ENCODE peak calls at places on chromosomes 2 and 18, in seven cellular contexts. One of them, this sample, is unnamed. For H3K36me3 and H3K4me1, the result is how much of the 10 kb centered on the place peaks cover.

GRCh38 chr2:231926180-231926741 is at the start of gene NPPC:
- DNase-seq in fibroblast of lung: peak
- DNase-seq in HCT116: no peak
- DNase-seq in IMR-90: peak
- DNase-seq in uterus: peak
- DNase-seq in cardiac muscle cell: peak
- DNase-seq in prostate gland: peak
- DNase-seq in this sample: peak

GRCh38 chr2:100193334-100193733 is 50.9 kb upstream of the AFF3 start:
- DNase-seq in fibroblast of lung: no peak
- DNase-seq in HCT116: no peak
- DNase-seq in IMR-90: no peak
- DNase-seq in uterus: no peak
- DNase-seq in cardiac muscle cell: no peak
- DNase-seq in prostate gland: no peak
- DNase-seq in this sample: no peak

GRCh38 chr2:157627594-157628281 is 926 bp downstream of the ACVR1C start:
- DNase-seq in fibroblast of lung: no peak
- DNase-seq in HCT116: no peak
- DNase-seq in IMR-90: peak
- DNase-seq in uterus: no peak
- DNase-seq in cardiac muscle cell: peak
- DNase-seq in prostate gland: no peak
- DNase-seq in this sample: peak

GRCh38 chr2:119488245-119489182 is 35.8 kb downstream of the SCTR start:
- DNase-seq in fibroblast of lung: no peak
- DNase-seq in HCT116: no peak
- DNase-seq in IMR-90: no peak
- DNase-seq in uterus: no peak
- DNase-seq in cardiac muscle cell: no peak
- DNase-seq in prostate gland: no peak
- DNase-seq in this sample: no peak

GRCh38 chr18:808086-808485 is 4.0 kb downstream of the YES1 start:
- DNase-seq in fibroblast of lung: peak
- DNase-seq in HCT116: no peak
- DNase-seq in IMR-90: peak
- DNase-seq in uterus: no peak
- DNase-seq in cardiac muscle cell: peak
- DNase-seq in prostate gland: no peak
- DNase-seq in this sample: peak

GRCh38 chr2:5190023-5190422 is 502.2 kb upstream of the SOX11 start:
- DNase-seq in fibroblast of lung: no peak
- DNase-seq in HCT116: no peak
- DNase-seq in IMR-90: no peak
- DNase-seq in uterus: no peak
- DNase-seq in cardiac muscle cell: no peak
- DNase-seq in prostate gland: no peak
- DNase-seq in this sample: no peak

GRCh38 chr18:2805970-2806943 is 40.5 kb upstream of the EMILIN2 start:
- DNase-seq in fibroblast of lung: peak
- DNase-seq in HCT116: no peak
- DNase-seq in IMR-90: peak
- DNase-seq in uterus: no peak
- DNase-seq in cardiac muscle cell: peak
- DNase-seq in prostate gland: no peak
- DNase-seq in this sample: no peak

GRCh38 chr2:45888167-45888566 is 236.7 kb downstream of the PRKCE start:
- DNase-seq in fibroblast of lung: peak
- DNase-seq in HCT116: no peak
- DNase-seq in IMR-90: peak
- DNase-seq in uterus: no peak
- DNase-seq in cardiac muscle cell: peak
- DNase-seq in prostate gland: no peak
- DNase-seq in this sample: no peak

GRCh38 chr2:102094917-102095316 is 47.6 kb upstream of the IL1R1 start:
- DNase-seq in fibroblast of lung: peak
- DNase-seq in HCT116: peak
- DNase-seq in IMR-90: peak
- DNase-seq in uterus: no peak
- DNase-seq in cardiac muscle cell: peak
- DNase-seq in prostate gland: no peak
- DNase-seq in this sample: peak

GRCh38 chr2:144995482-144995881 is 475.6 kb upstream of the ZEB2 start:
- DNase-seq in fibroblast of lung: peak
- DNase-seq in HCT116: no peak
- DNase-seq in IMR-90: no peak
- DNase-seq in uterus: no peak
- DNase-seq in cardiac muscle cell: peak
- DNase-seq in prostate gland: no peak
- DNase-seq in this sample: no peak

GRCh38 chr2:8827729-8828128 is 9.7 kb downstream of the KIDINS220 start:
- DNase-seq in fibroblast of lung: no peak
- DNase-seq in HCT116: no peak
- DNase-seq in IMR-90: no peak
- DNase-seq in uterus: no peak
- DNase-seq in cardiac muscle cell: no peak
- DNase-seq in prostate gland: no peak
- DNase-seq in this sample: no peak

GRCh38 chr2:24839729-24840128 is 46.5 kb downstream of the CENPO start:
- DNase-seq in fibroblast of lung: no peak
- DNase-seq in HCT116: no peak
- DNase-seq in IMR-90: no peak
- DNase-seq in uterus: no peak
- DNase-seq in cardiac muscle cell: no peak
- DNase-seq in prostate gland: no peak
- DNase-seq in this sample: no peak

GRCh38 chr2:24842081-24843050 is 49.1 kb downstream of the CENPO start:
- DNase-seq in fibroblast of lung: no peak
- DNase-seq in HCT116: no peak
- DNase-seq in IMR-90: no peak
- DNase-seq in uterus: no peak
- DNase-seq in cardiac muscle cell: no peak
- DNase-seq in prostate gland: no peak
- DNase-seq in this sample: no peak

GRCh38 chr2:24838541-24838940 is 45.3 kb downstream of the CENPO start:
- DNase-seq in fibroblast of lung: no peak
- DNase-seq in HCT116: no peak
- DNase-seq in IMR-90: no peak
- DNase-seq in uterus: no peak
- DNase-seq in cardiac muscle cell: no peak
- DNase-seq in prostate gland: no peak
- DNase-seq in this sample: no peak

GRCh38 chr2:24840962-24841945 is 48.0 kb downstream of the CENPO start:
- DNase-seq in fibroblast of lung: no peak
- DNase-seq in HCT116: no peak
- DNase-seq in IMR-90: no peak
- DNase-seq in uterus: no peak
- DNase-seq in cardiac muscle cell: no peak
- DNase-seq in prostate gland: no peak
- DNase-seq in this sample: no peak

GRCh38 chr2:24840164-24840869 is 47.1 kb downstream of the CENPO start:
- DNase-seq in fibroblast of lung: no peak
- DNase-seq in HCT116: no peak
- DNase-seq in IMR-90: no peak
- DNase-seq in uterus: no peak
- DNase-seq in cardiac muscle cell: no peak
- DNase-seq in prostate gland: no peak
- DNase-seq in this sample: no peak
- H3K36me3 ChIP-seq in fibroblast of lung: under half
- H3K36me3 ChIP-seq in HCT116: under half
- H3K36me3 ChIP-seq in IMR-90: under half
- H3K36me3 ChIP-seq in uterus: under half
- H3K36me3 ChIP-seq in cardiac muscle cell: under half
- H3K36me3 ChIP-seq in prostate gland: under half
- H3K36me3 ChIP-seq in this sample: under half

GRCh38 chr2:11748018-11748860 is 1.8 kb downstream of the LPIN1 start:
- DNase-seq in fibroblast of lung: no peak
- DNase-seq in HCT116: no peak
- DNase-seq in IMR-90: no peak
- DNase-seq in uterus: no peak
- DNase-seq in cardiac muscle cell: no peak
- DNase-seq in prostate gland: no peak
- DNase-seq in this sample: no peak
- H3K4me1 ChIP-seq in fibroblast of lung: under half
- H3K4me1 ChIP-seq in HCT116: half or more
- H3K4me1 ChIP-seq in IMR-90: under half
- H3K4me1 ChIP-seq in uterus: under half
- H3K4me1 ChIP-seq in cardiac muscle cell: half or more
- H3K4me1 ChIP-seq in prostate gland: under half
- H3K4me1 ChIP-seq in this sample: under half

GRCh38 chr18:36649205-36649604 is 179.6 kb downstream of the TPGS2 start:
- DNase-seq in fibroblast of lung: no peak
- DNase-seq in HCT116: no peak
- DNase-seq in IMR-90: no peak
- DNase-seq in uterus: no peak
- DNase-seq in cardiac muscle cell: no peak
- DNase-seq in prostate gland: no peak
- DNase-seq in this sample: no peak

GRCh38 chr18:36652503-36652902 is 176.3 kb downstream of the TPGS2 start:
- DNase-seq in fibroblast of lung: no peak
- DNase-seq in HCT116: no peak
- DNase-seq in IMR-90: no peak
- DNase-seq in uterus: no peak
- DNase-seq in cardiac muscle cell: no peak
- DNase-seq in prostate gland: no peak
- DNase-seq in this sample: no peak

GRCh38 chr18:36650906-36651305 is 177.9 kb downstream of the TPGS2 start:
- DNase-seq in fibroblast of lung: no peak
- DNase-seq in HCT116: no peak
- DNase-seq in IMR-90: no peak
- DNase-seq in uterus: no peak
- DNase-seq in cardiac muscle cell: no peak
- DNase-seq in prostate gland: no peak
- DNase-seq in this sample: no peak

GRCh38 chr18:36650206-36650605 is 178.6 kb downstream of the TPGS2 start:
- DNase-seq in fibroblast of lung: no peak
- DNase-seq in HCT116: no peak
- DNase-seq in IMR-90: no peak
- DNase-seq in uterus: no peak
- DNase-seq in cardiac muscle cell: no peak
- DNase-seq in prostate gland: no peak
- DNase-seq in this sample: no peak

DNA sequence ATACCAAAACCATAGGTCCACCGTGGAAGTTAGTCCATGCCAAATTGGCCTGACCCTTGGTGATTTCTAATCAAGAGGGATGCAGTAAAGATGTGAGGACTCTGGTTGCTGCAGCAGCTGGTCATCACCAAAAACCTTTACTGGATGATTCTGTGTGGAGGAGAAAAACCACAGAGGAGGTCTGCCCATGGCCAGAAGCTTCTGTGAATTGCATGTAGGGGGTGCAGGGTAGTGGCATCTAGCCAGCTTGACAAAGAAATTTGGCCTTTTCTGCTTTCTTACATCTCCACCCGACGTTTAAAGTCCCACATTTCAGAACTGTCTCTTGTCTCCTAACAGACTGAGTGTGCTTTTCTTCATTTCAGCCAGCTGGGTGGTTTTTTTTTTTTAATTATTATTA is 180.0 kb downstream of the TPGS2 start:
- DNase-seq in fibroblast of lung: no peak
- DNase-seq in HCT116: no peak
- DNase-seq in IMR-90: no peak
- DNase-seq in uterus: no peak
- DNase-seq in cardiac muscle cell: no peak
- DNase-seq in prostate gland: no peak
- DNase-seq in this sample: no peak
- H3K27ac ChIP-seq in fibroblast of lung: no peak
- H3K27ac ChIP-seq in HCT116: no peak
- H3K27ac ChIP-seq in IMR-90: no peak
- H3K27ac ChIP-seq in uterus: no peak
- H3K27ac ChIP-seq in cardiac muscle cell: no peak
- H3K27ac ChIP-seq in prostate gland: no peak
- H3K27ac ChIP-seq in this sample: no peak

GRCh38 chr18:76374330-76375281 is 120.4 kb downstream of the ZNF516 start:
- DNase-seq in fibroblast of lung: no peak
- DNase-seq in HCT116: no peak
- DNase-seq in IMR-90: no peak
- DNase-seq in uterus: peak
- DNase-seq in cardiac muscle cell: no peak
- DNase-seq in prostate gland: no peak
- DNase-seq in this sample: no peak
- H3K36me3 ChIP-seq in fibroblast of lung: under half
- H3K36me3 ChIP-seq in HCT116: under half
- H3K36me3 ChIP-seq in IMR-90: under half
- H3K36me3 ChIP-seq in uterus: under half
- H3K36me3 ChIP-seq in cardiac muscle cell: under half
- H3K36me3 ChIP-seq in prostate gland: under half
- H3K36me3 ChIP-seq in this sample: under half

DNA sequence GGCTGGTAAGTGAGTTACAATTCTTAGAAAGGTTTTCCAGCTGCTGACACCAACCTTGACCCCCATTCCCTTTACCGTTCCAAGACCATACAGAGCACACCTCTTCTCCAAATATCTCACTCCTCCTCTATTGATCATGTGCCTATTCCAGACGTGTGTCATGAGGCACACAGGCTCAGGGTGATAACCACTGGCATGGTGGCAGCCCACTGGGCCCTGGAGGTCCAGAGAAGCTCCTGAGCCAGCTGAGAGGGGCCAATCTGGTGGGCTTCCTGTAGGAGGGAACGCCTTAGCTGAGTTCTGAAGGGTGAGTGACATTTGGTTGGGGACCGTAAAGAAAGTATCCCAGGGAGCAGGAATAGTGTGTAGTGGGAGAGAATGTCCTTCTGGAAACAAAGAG is 28.3 kb downstream of the ZAP70 start:
- DNase-seq in fibroblast of lung: no peak
- DNase-seq in HCT116: no peak
- DNase-seq in IMR-90: no peak
- DNase-seq in uterus: no peak
- DNase-seq in cardiac muscle cell: no peak
- DNase-seq in prostate gland: no peak
- DNase-seq in this sample: no peak
- H3K4me1 ChIP-seq in fibroblast of lung: under half
- H3K4me1 ChIP-seq in HCT116: under half
- H3K4me1 ChIP-seq in IMR-90: under half
- H3K4me1 ChIP-seq in uterus: under half
- H3K4me1 ChIP-seq in cardiac muscle cell: under half
- H3K4me1 ChIP-seq in prostate gland: under half
- H3K4me1 ChIP-seq in this sample: under half

This sample was measured in SJCRH30.